ENCODE peak calls at places on chromosome 5, in seven cellular contexts. B is brain microvascular endothelial cell, F is heart left ventricle, H is GM12865, M is endothelial cell, R is kidney, V is GM13977. K is an unnamed sample.

GRCh38 chr5:160197341-160198147 is 31.8 kb upstream of the FABP6 start:
- DNase-seq in V (no peak), H (peak), F (peak), B (peak), M (peak), R (peak), K (no peak)

GRCh38 chr5:142685418-142686209 is at the start of gene FGF1:
- DNase-seq in F (peak), R (no peak), H (no peak), B (peak), V (no peak), M (no peak), K (no peak)

GRCh38 chr5:124460000-124460399 is 286.4 kb downstream of the ZNF608 start:
- DNase-seq in H (no peak), B (no peak), V (no peak), M (no peak), F (no peak), R (no peak), K (no peak)

GRCh38 chr5:73093943-73094342 is 26.4 kb upstream of the TMEM171 start:
- DNase-seq in H (no peak), R (no peak), M (no peak), V (no peak), B (peak), F (no peak), K (no peak)

GRCh38 chr5:146622391-146622790 is 106.4 kb upstream of the GPR151 start:
- DNase-seq in V (no peak), M (no peak), B (no peak), H (no peak), F (no peak), R (no peak), K (no peak)

GRCh38 chr5:72508241-72509170 is 1.3 kb upstream of the ZNF366 start:
- DNase-seq in V (peak), B (no peak), M (no peak), F (no peak), H (peak), R (no peak), K (peak)

GRCh38 chr5:125149503-125149902 is 403.1 kb upstream of the ZNF608 start:
- DNase-seq in F (no peak), H (no peak), B (peak), V (no peak), R (no peak), M (no peak), K (no peak)

GRCh38 chr5:138035605-138036537 is 3.0 kb upstream of the FAM13B start:
- DNase-seq in H (peak), R (no peak), F (peak), V (peak), B (peak), M (peak), K (peak)

GRCh38 chr5:1125030-1125357 is 13.1 kb upstream of the SLC12A7 start:
- DNase-seq in H (no peak), F (peak), V (no peak), R (no peak), B (no peak), M (no peak), K (no peak)

GRCh38 chr5:120053841-120054240 is 410.3 kb upstream of the PRR16 start:
- DNase-seq in M (no peak), V (no peak), F (no peak), H (no peak), R (no peak), B (peak), K (no peak)

GRCh38 chr5:51618234-51618633 is 235.0 kb downstream of the ISL1 start:
- DNase-seq in F (no peak), H (no peak), R (no peak), B (no peak), M (no peak), V (no peak), K (no peak)

GRCh38 chr5:1768283-1769000 is 31.2 kb downstream of the MRPL36 start:
- DNase-seq in F (no peak), M (no peak), R (peak), V (no peak), H (no peak), B (no peak), K (no peak)

GRCh38 chr5:170164087-170164486 is 58.4 kb downstream of the FOXI1 start:
- DNase-seq in M (no peak), F (no peak), R (no peak), V (no peak), H (no peak), B (no peak), K (no peak)

GRCh38 chr5:33854733-33855151 is 37.0 kb downstream of the ADAMTS12 start:
- DNase-seq in F (no peak), R (peak), M (no peak), B (peak), V (no peak), H (no peak), K (no peak)

GRCh38 chr5:30343707-30344106 is 849.8 kb upstream of the CDH6 start:
- DNase-seq in H (no peak), F (no peak), M (no peak), V (no peak), B (no peak), R (no peak), K (no peak)

GRCh38 chr5:113140837-113141661 is 164.5 kb downstream of the DCP2 start:
- DNase-seq in H (no peak), F (no peak), M (no peak), R (no peak), B (peak), V (no peak), K (no peak)

GRCh38 chr5:143569213-143569663 is 165.8 kb upstream of the NR3C1 start:
- DNase-seq in H (no peak), F (no peak), B (peak), R (no peak), M (no peak), V (no peak), K (no peak)

GRCh38 chr5:141349917-141350619 is at the start of gene PCDHGB1:
- DNase-seq in F (no peak), R (no peak), H (peak), M (peak), V (peak), B (peak), K (peak)

GRCh38 chr5:43335681-43336080 is 22.5 kb upstream of the HMGCS1 start:
- DNase-seq in F (no peak), M (no peak), V (no peak), H (no peak), R (no peak), B (no peak), K (no peak)

GRCh38 chr5:1827410-1828397 is 26.5 kb downstream of the NDUFS6 start:
- DNase-seq in B (no peak), V (no peak), F (no peak), R (no peak), H (no peak), M (no peak), K (no peak)

GRCh38 chr5:71693828-71694427 is 25.1 kb upstream of the CARTPT start:
- DNase-seq in V (no peak), F (no peak), H (no peak), M (peak), R (no peak), B (peak), K (no peak)

GRCh38 chr5:9067129-9067528 is 478.7 kb downstream of the SEMA5A start:
- DNase-seq in B (no peak), H (no peak), V (no peak), M (no peak), F (no peak), R (no peak), K (no peak)

GRCh38 chr5:60333103-60333502 is 366.9 kb downstream of the DEPDC1B start:
- DNase-seq in B (no peak), H (no peak), R (no peak), V (no peak), F (no peak), M (no peak), K (no peak)

GRCh38 chr5:83000922-83001321 is 76.3 kb downstream of the TMEM167A start:
- DNase-seq in F (no peak), V (no peak), B (no peak), H (no peak), R (no peak), M (no peak), K (no peak)

GRCh38 chr5:143054480-143054941 is 284.3 kb downstream of the ARHGAP26 start:
- DNase-seq in M (no peak), B (peak), H (peak), V (peak), R (no peak), F (no peak), K (peak)

GRCh38 chr5:122498163-122498562 is 186.1 kb downstream of the SNCAIP start:
- DNase-seq in V (no peak), R (no peak), B (peak), H (no peak), F (no peak), M (peak), K (no peak)

DNA sequence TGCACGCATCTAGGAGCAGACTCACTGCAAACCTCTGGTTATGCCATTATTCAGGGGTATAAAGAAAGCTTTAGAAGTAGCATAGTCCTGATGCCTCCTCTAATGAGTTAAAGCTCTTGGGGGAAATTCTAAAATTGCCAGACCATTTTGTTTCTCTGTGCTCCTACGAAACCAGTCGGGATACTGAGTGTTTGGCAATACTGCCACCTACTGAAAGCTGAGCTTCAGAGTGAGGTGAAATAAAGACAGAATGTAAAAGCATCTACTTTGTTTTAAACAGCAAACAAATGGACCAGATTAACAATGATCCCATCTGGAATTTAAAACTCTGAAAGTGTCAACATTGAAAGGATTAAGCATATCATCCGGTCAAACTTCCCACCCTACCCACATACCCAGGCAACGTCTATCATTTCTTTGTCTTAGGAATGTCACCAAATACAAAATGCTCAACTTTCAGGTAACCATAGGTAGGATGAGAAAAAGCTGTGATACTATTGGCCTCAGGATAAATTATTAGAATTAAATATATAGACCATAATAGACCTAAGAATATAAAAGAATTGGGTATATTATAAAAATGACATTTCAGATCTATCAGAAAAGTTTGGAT is 77.8 kb upstream of the SHISAL2B start:
- DNase-seq in F (peak), H (peak), M (peak), B (peak), V (peak), R (no peak), K (peak)
- TF ChIP-seq CTCF in F (peak), H (peak), M (peak), B (peak), V (peak), R (peak), K (peak)

GRCh38 chr5:35773936-35774335 is 82.8 kb upstream of the IL7R start:
- DNase-seq in R (no peak), B (no peak), M (no peak), H (no peak), F (no peak), V (no peak), K (no peak)

GRCh38 chr5:35778259-35778769 is 78.4 kb upstream of the IL7R start:
- DNase-seq in V (no peak), H (no peak), B (no peak), F (no peak), M (no peak), R (no peak), K (no peak)

GRCh38 chr5:35780236-35780635 is 76.5 kb upstream of the IL7R start:
- DNase-seq in F (no peak), H (no peak), M (no peak), B (no peak), R (no peak), V (no peak), K (no peak)

GRCh38 chr5:35776757-35777156 is 79.9 kb upstream of the IL7R start:
- DNase-seq in H (no peak), M (no peak), V (no peak), R (no peak), B (no peak), F (no peak), K (no peak)

GRCh38 chr5:35777358-35778087 is 79.2 kb upstream of the IL7R start:
- DNase-seq in M (peak), R (no peak), V (peak), F (peak), B (peak), H (peak), K (peak)
- TF ChIP-seq CTCF in M (peak), R (peak), V (peak), F (peak), B (peak), H (peak), K (peak)

GRCh38 chr5:80686757-80687156 is 32.0 kb upstream of the DHFR start:
- DNase-seq in V (no peak), R (no peak), F (no peak), B (no peak), M (no peak), H (no peak), K (no peak)
- TF ChIP-seq CTCF in V (peak), R (no peak), F (peak), B (peak), M (peak), H (no peak), K (no peak)

GRCh38 chr5:177497011-177497296 is 450 bp downstream of the PDLIM7 start:
- DNase-seq in F (no peak), M (no peak), V (no peak), R (no peak), B (no peak), H (no peak), K (no peak)

GRCh38 chr5:177498013-177498847 is 826 bp upstream of the PDLIM7 start:
- DNase-seq in R (peak), F (no peak), H (peak), V (no peak), M (peak), B (no peak), K (no peak)

GRCh38 chr5:177496111-177497010 is 1.0 kb downstream of the PDLIM7 start:
- DNase-seq in F (peak), H (peak), V (peak), B (peak), R (peak), M (peak), K (peak)

GRCh38 chr5:177495243-177496060 is 2.0 kb downstream of the PDLIM7 start:
- DNase-seq in F (peak), B (peak), V (peak), H (peak), R (peak), M (peak), K (no peak)

DNA sequence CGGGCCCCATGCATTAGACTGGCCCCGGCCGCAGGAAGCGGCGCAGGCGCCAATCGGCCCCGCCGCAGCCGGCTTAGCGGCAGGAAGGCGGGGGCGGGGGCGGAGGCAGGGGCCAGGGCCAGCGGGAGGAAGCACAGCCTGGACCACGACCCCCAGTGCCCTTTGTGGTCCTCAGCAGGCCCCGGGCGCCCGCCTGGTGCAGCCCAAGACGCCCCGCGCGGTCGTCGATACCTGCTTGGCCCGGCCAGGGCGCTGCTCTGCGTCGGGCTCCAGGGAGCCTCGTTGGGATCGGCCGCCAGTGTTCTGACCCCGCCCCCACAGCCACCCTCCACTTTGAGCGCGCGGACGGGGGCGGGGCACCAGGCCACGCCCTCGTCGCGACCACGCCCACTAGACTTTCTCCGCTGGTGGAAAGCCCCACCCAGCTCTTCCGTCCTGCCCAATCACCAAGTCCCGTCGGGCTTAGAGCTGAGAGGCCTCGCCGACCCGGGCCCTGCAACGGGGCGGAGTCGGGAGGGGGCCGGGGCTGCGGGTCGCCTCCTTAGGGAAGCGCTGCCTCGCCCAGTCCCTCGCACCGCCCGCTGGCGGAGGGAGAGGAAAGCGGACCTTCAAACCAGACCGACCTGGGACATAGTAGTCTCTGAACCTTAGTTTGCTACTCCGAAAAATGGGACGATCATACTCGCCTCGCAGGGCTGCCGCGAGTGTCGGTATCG is at the start of gene PDLIM7:
- DNase-seq in F (peak), M (peak), R (peak), H (peak), B (peak), V (peak), K (peak)
- TF ChIP-seq CTCF in F (peak), M (peak), R (no peak), H (no peak), B (peak), V (no peak), K (no peak)

K was measured in GM13976.